ENCODE peak calls at places on chromosome 12, in nine cellular contexts. One of them, this sample, is unnamed.

GRCh38 chr12:111268738-111269572 is 99.9 kb downstream of the PHETA1 start:
- DNase-seq in IMR-90: no peak
- DNase-seq in lung: no peak
- DNase-seq in gastrocnemius medialis: no peak
- DNase-seq in kidney epithelial cell: no peak
- DNase-seq in HCT116: peak
- DNase-seq in GM12865: peak
- DNase-seq in astrocyte of the spinal cord: no peak
- DNase-seq in tibial artery: no peak
- DNase-seq in this sample: no peak

GRCh38 chr12:113242018-113242418 is 20.8 kb downstream of the TPCN1 start:
- DNase-seq in astrocyte of the spinal cord: no peak
- DNase-seq in GM12865: no peak
- DNase-seq in gastrocnemius medialis: peak
- DNase-seq in IMR-90: no peak
- DNase-seq in tibial artery: no peak
- DNase-seq in lung: peak
- DNase-seq in kidney epithelial cell: peak
- DNase-seq in HCT116: no peak
- DNase-seq in this sample: no peak

GRCh38 chr12:52837341-52837741 is 3.2 kb upstream of the KRT79 start:
- DNase-seq in HCT116: no peak
- DNase-seq in astrocyte of the spinal cord: peak
- DNase-seq in IMR-90: peak
- DNase-seq in lung: no peak
- DNase-seq in kidney epithelial cell: peak
- DNase-seq in tibial artery: no peak
- DNase-seq in GM12865: peak
- DNase-seq in gastrocnemius medialis: no peak
- DNase-seq in this sample: peak

GRCh38 chr12:84741727-84742126 is 170.9 kb downstream of the SLC6A15 start:
- DNase-seq in gastrocnemius medialis: no peak
- DNase-seq in tibial artery: no peak
- DNase-seq in HCT116: no peak
- DNase-seq in IMR-90: no peak
- DNase-seq in astrocyte of the spinal cord: no peak
- DNase-seq in GM12865: no peak
- DNase-seq in kidney epithelial cell: no peak
- DNase-seq in lung: no peak
- DNase-seq in this sample: no peak

GRCh38 chr12:14716848-14717444 is 20.5 kb upstream of the GUCY2C start:
- DNase-seq in gastrocnemius medialis: no peak
- DNase-seq in HCT116: peak
- DNase-seq in GM12865: peak
- DNase-seq in tibial artery: peak
- DNase-seq in lung: peak
- DNase-seq in kidney epithelial cell: no peak
- DNase-seq in astrocyte of the spinal cord: peak
- DNase-seq in IMR-90: peak
- DNase-seq in this sample: peak

GRCh38 chr12:89544730-89545184 is 18.9 kb upstream of the POC1B start:
- DNase-seq in kidney epithelial cell: no peak
- DNase-seq in lung: peak
- DNase-seq in tibial artery: peak
- DNase-seq in astrocyte of the spinal cord: peak
- DNase-seq in gastrocnemius medialis: peak
- DNase-seq in GM12865: no peak
- DNase-seq in IMR-90: no peak
- DNase-seq in HCT116: no peak
- DNase-seq in this sample: peak

GRCh38 chr12:219891-220352 is 6.0 kb upstream of the SLC6A12 start:
- DNase-seq in astrocyte of the spinal cord: peak
- DNase-seq in tibial artery: peak
- DNase-seq in lung: peak
- DNase-seq in GM12865: peak
- DNase-seq in IMR-90: peak
- DNase-seq in HCT116: peak
- DNase-seq in gastrocnemius medialis: peak
- DNase-seq in kidney epithelial cell: no peak
- DNase-seq in this sample: peak

GRCh38 chr12:112097641-112098040 is 10.9 kb downstream of the NAA25 start:
- DNase-seq in kidney epithelial cell: no peak
- DNase-seq in astrocyte of the spinal cord: peak
- DNase-seq in GM12865: no peak
- DNase-seq in IMR-90: no peak
- DNase-seq in HCT116: no peak
- DNase-seq in lung: no peak
- DNase-seq in gastrocnemius medialis: no peak
- DNase-seq in tibial artery: no peak
- DNase-seq in this sample: no peak

GRCh38 chr12:107360472-107360871 is 267.1 kb upstream of the CRY1 start:
- DNase-seq in kidney epithelial cell: no peak
- DNase-seq in GM12865: no peak
- DNase-seq in lung: no peak
- DNase-seq in astrocyte of the spinal cord: no peak
- DNase-seq in tibial artery: no peak
- DNase-seq in HCT116: no peak
- DNase-seq in gastrocnemius medialis: no peak
- DNase-seq in IMR-90: no peak
- DNase-seq in this sample: no peak

GRCh38 chr12:54331461-54331860 is 6.5 kb downstream of the COPZ1 start:
- DNase-seq in tibial artery: no peak
- DNase-seq in IMR-90: no peak
- DNase-seq in lung: no peak
- DNase-seq in HCT116: no peak
- DNase-seq in GM12865: no peak
- DNase-seq in gastrocnemius medialis: no peak
- DNase-seq in astrocyte of the spinal cord: no peak
- DNase-seq in kidney epithelial cell: no peak
- DNase-seq in this sample: no peak

GRCh38 chr12:54328595-54329337 is 3.8 kb downstream of the COPZ1 start:
- DNase-seq in astrocyte of the spinal cord: no peak
- DNase-seq in HCT116: no peak
- DNase-seq in kidney epithelial cell: no peak
- DNase-seq in lung: no peak
- DNase-seq in gastrocnemius medialis: no peak
- DNase-seq in tibial artery: no peak
- DNase-seq in IMR-90: no peak
- DNase-seq in GM12865: no peak
- DNase-seq in this sample: no peak

GRCh38 chr12:54330442-54330841 is 5.5 kb downstream of the COPZ1 start:
- DNase-seq in HCT116: no peak
- DNase-seq in gastrocnemius medialis: no peak
- DNase-seq in GM12865: no peak
- DNase-seq in astrocyte of the spinal cord: no peak
- DNase-seq in tibial artery: no peak
- DNase-seq in kidney epithelial cell: no peak
- DNase-seq in lung: no peak
- DNase-seq in IMR-90: no peak
- DNase-seq in this sample: no peak

GRCh38 chr12:54333420-54334034 is 8.6 kb downstream of the COPZ1 start:
- DNase-seq in kidney epithelial cell: no peak
- DNase-seq in tibial artery: no peak
- DNase-seq in gastrocnemius medialis: no peak
- DNase-seq in astrocyte of the spinal cord: no peak
- DNase-seq in lung: no peak
- DNase-seq in IMR-90: no peak
- DNase-seq in HCT116: no peak
- DNase-seq in GM12865: no peak
- DNase-seq in this sample: no peak

GRCh38 chr12:54329756-54330155 is 4.8 kb downstream of the COPZ1 start:
- DNase-seq in tibial artery: no peak
- DNase-seq in gastrocnemius medialis: no peak
- DNase-seq in IMR-90: no peak
- DNase-seq in GM12865: no peak
- DNase-seq in lung: no peak
- DNase-seq in kidney epithelial cell: no peak
- DNase-seq in HCT116: no peak
- DNase-seq in astrocyte of the spinal cord: no peak
- DNase-seq in this sample: no peak
- H3K4me3 ChIP-seq in tibial artery: no peak
- H3K4me3 ChIP-seq in gastrocnemius medialis: no peak
- H3K4me3 ChIP-seq in IMR-90: no peak
- H3K4me3 ChIP-seq in GM12865: no peak
- H3K4me3 ChIP-seq in lung: no peak
- H3K4me3 ChIP-seq in kidney epithelial cell: no peak
- H3K4me3 ChIP-seq in HCT116: peak
- H3K4me3 ChIP-seq in astrocyte of the spinal cord: no peak
- H3K4me3 ChIP-seq in this sample: no peak

GRCh38 chr12:13195848-13196301 is 651 bp upstream of the EMP1 start:
- DNase-seq in lung: no peak
- DNase-seq in astrocyte of the spinal cord: peak
- DNase-seq in gastrocnemius medialis: no peak
- DNase-seq in IMR-90: peak
- DNase-seq in GM12865: no peak
- DNase-seq in kidney epithelial cell: no peak
- DNase-seq in HCT116: no peak
- DNase-seq in tibial artery: no peak
- DNase-seq in this sample: no peak
- H3K4me3 ChIP-seq in lung: no peak
- H3K4me3 ChIP-seq in astrocyte of the spinal cord: no peak
- H3K4me3 ChIP-seq in gastrocnemius medialis: peak
- H3K4me3 ChIP-seq in IMR-90: no peak
- H3K4me3 ChIP-seq in GM12865: no peak
- H3K4me3 ChIP-seq in kidney epithelial cell: no peak
- H3K4me3 ChIP-seq in HCT116: peak
- H3K4me3 ChIP-seq in tibial artery: no peak
- H3K4me3 ChIP-seq in this sample: peak

GRCh38 chr12:48863296-48863695 is 2.4 kb downstream of the RND1 start:
- DNase-seq in GM12865: no peak
- DNase-seq in kidney epithelial cell: no peak
- DNase-seq in gastrocnemius medialis: no peak
- DNase-seq in IMR-90: no peak
- DNase-seq in tibial artery: no peak
- DNase-seq in astrocyte of the spinal cord: no peak
- DNase-seq in lung: no peak
- DNase-seq in HCT116: no peak
- DNase-seq in this sample: no peak
- H3K4me3 ChIP-seq in GM12865: no peak
- H3K4me3 ChIP-seq in kidney epithelial cell: no peak
- H3K4me3 ChIP-seq in gastrocnemius medialis: no peak
- H3K4me3 ChIP-seq in IMR-90: no peak
- H3K4me3 ChIP-seq in tibial artery: no peak
- H3K4me3 ChIP-seq in astrocyte of the spinal cord: no peak
- H3K4me3 ChIP-seq in lung: no peak
- H3K4me3 ChIP-seq in HCT116: no peak
- H3K4me3 ChIP-seq in this sample: no peak

GRCh38 chr12:83042441-83043215 is 355.9 kb downstream of the TMTC2 start:
- DNase-seq in IMR-90: no peak
- DNase-seq in lung: no peak
- DNase-seq in gastrocnemius medialis: no peak
- DNase-seq in HCT116: no peak
- DNase-seq in astrocyte of the spinal cord: peak
- DNase-seq in tibial artery: no peak
- DNase-seq in GM12865: no peak
- DNase-seq in kidney epithelial cell: no peak
- DNase-seq in this sample: peak
- H3K4me3 ChIP-seq in IMR-90: no peak
- H3K4me3 ChIP-seq in lung: no peak
- H3K4me3 ChIP-seq in gastrocnemius medialis: no peak
- H3K4me3 ChIP-seq in HCT116: no peak
- H3K4me3 ChIP-seq in astrocyte of the spinal cord: no peak
- H3K4me3 ChIP-seq in tibial artery: no peak
- H3K4me3 ChIP-seq in GM12865: no peak
- H3K4me3 ChIP-seq in kidney epithelial cell: no peak
- H3K4me3 ChIP-seq in this sample: no peak

DNA sequence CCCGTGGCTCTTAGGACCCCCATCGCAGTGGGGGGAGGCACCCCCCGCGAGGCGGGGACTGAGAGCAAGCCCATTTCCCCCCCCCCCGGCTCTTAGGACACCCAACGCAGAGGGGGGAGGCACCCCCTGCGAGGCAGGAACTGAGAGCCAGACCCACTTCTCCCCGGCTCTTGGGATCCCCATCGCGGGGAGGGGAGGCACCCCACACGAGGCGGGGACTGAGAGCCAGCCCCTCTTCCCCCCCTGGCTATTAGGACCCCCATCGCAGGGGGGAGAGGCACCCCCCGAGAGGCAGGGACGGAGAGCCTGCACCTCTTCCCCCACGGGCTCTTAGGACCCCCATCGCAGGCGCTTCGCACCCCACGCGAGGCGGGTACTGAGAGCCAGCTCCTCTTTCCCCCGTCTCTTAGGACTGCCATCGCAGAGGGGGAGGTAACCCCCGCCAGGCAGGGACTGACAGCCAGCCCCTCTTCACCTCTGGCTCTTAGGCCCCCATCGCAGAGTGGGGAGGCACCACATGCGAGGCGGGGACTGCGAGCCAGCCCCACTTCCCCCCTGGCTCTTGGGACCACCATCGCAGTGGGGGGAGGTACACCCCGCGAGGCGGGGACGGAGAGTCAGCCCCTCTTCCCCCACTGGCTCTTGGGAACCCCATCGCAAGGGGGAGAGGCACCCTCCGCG is 46.0 kb downstream of the DDX11 start:
- DNase-seq in kidney epithelial cell: no peak
- DNase-seq in GM12865: no peak
- DNase-seq in HCT116: no peak
- DNase-seq in astrocyte of the spinal cord: no peak
- DNase-seq in IMR-90: no peak
- DNase-seq in lung: no peak
- DNase-seq in gastrocnemius medialis: no peak
- DNase-seq in tibial artery: no peak
- DNase-seq in this sample: no peak
- H3K4me3 ChIP-seq in kidney epithelial cell: no peak
- H3K4me3 ChIP-seq in GM12865: no peak
- H3K4me3 ChIP-seq in HCT116: no peak
- H3K4me3 ChIP-seq in astrocyte of the spinal cord: no peak
- H3K4me3 ChIP-seq in IMR-90: no peak
- H3K4me3 ChIP-seq in lung: no peak
- H3K4me3 ChIP-seq in gastrocnemius medialis: peak
- H3K4me3 ChIP-seq in tibial artery: no peak
- H3K4me3 ChIP-seq in this sample: no peak

GRCh38 chr12:118259079-118259478 is 113.6 kb downstream of the TAOK3 start:
- DNase-seq in lung: no peak
- DNase-seq in astrocyte of the spinal cord: peak
- DNase-seq in HCT116: no peak
- DNase-seq in GM12865: no peak
- DNase-seq in gastrocnemius medialis: peak
- DNase-seq in tibial artery: no peak
- DNase-seq in IMR-90: peak
- DNase-seq in kidney epithelial cell: peak
- DNase-seq in this sample: peak
- H3K4me3 ChIP-seq in lung: no peak
- H3K4me3 ChIP-seq in astrocyte of the spinal cord: no peak
- H3K4me3 ChIP-seq in HCT116: no peak
- H3K4me3 ChIP-seq in GM12865: no peak
- H3K4me3 ChIP-seq in gastrocnemius medialis: no peak
- H3K4me3 ChIP-seq in tibial artery: no peak
- H3K4me3 ChIP-seq in IMR-90: no peak
- H3K4me3 ChIP-seq in kidney epithelial cell: no peak
- H3K4me3 ChIP-seq in this sample: no peak